ENCODE peak calls at places on chromosomes 6 and 20, in ten cellular contexts. One of them, this sample, is unnamed. For H3K27me3, the result is how much of the 10 kb centered on the place peaks cover.

GRCh38 chr6:34730006-34730405 is 27.3 kb upstream of the SNRPC start:
- DNase-seq in hepatocyte: no peak
- DNase-seq in AG04450: no peak
- DNase-seq in cardiac muscle cell: no peak
- DNase-seq in prostate gland: no peak
- DNase-seq in body of pancreas: no peak
- DNase-seq in endodermal cell: no peak
- DNase-seq in heart left ventricle: no peak
- DNase-seq in IMR-90: no peak
- DNase-seq in endothelial cell of umbilical vein: no peak
- DNase-seq in this sample: no peak

GRCh38 chr6:101784094-101784493 is 390.6 kb downstream of the GRIK2 start:
- DNase-seq in prostate gland: no peak
- DNase-seq in hepatocyte: no peak
- DNase-seq in body of pancreas: no peak
- DNase-seq in IMR-90: no peak
- DNase-seq in endothelial cell of umbilical vein: no peak
- DNase-seq in cardiac muscle cell: no peak
- DNase-seq in endodermal cell: no peak
- DNase-seq in heart left ventricle: no peak
- DNase-seq in AG04450: no peak
- DNase-seq in this sample: no peak

GRCh38 chr20:11267131-11267761 is 593.4 kb upstream of the JAG1 start:
- DNase-seq in hepatocyte: peak
- DNase-seq in heart left ventricle: peak
- DNase-seq in IMR-90: peak
- DNase-seq in endothelial cell of umbilical vein: peak
- DNase-seq in cardiac muscle cell: peak
- DNase-seq in prostate gland: no peak
- DNase-seq in body of pancreas: peak
- DNase-seq in endodermal cell: peak
- DNase-seq in AG04450: peak
- DNase-seq in this sample: peak

GRCh38 chr20:25066386-25066785 is 8.4 kb upstream of the ACSS1 start:
- DNase-seq in cardiac muscle cell: no peak
- DNase-seq in body of pancreas: peak
- DNase-seq in prostate gland: no peak
- DNase-seq in hepatocyte: no peak
- DNase-seq in endothelial cell of umbilical vein: no peak
- DNase-seq in IMR-90: no peak
- DNase-seq in endodermal cell: no peak
- DNase-seq in AG04450: no peak
- DNase-seq in heart left ventricle: peak
- DNase-seq in this sample: peak

GRCh38 chr20:24667689-24668383 is 198.4 kb downstream of the SYNDIG1 start:
- DNase-seq in IMR-90: no peak
- DNase-seq in body of pancreas: no peak
- DNase-seq in prostate gland: no peak
- DNase-seq in cardiac muscle cell: no peak
- DNase-seq in endothelial cell of umbilical vein: no peak
- DNase-seq in endodermal cell: no peak
- DNase-seq in AG04450: no peak
- DNase-seq in heart left ventricle: no peak
- DNase-seq in hepatocyte: no peak
- DNase-seq in this sample: no peak

GRCh38 chr20:51534764-51535386 is 7.6 kb downstream of the NFATC2 start:
- DNase-seq in endodermal cell: no peak
- DNase-seq in prostate gland: no peak
- DNase-seq in cardiac muscle cell: no peak
- DNase-seq in heart left ventricle: no peak
- DNase-seq in body of pancreas: no peak
- DNase-seq in hepatocyte: no peak
- DNase-seq in AG04450: no peak
- DNase-seq in IMR-90: no peak
- DNase-seq in endothelial cell of umbilical vein: no peak
- DNase-seq in this sample: no peak

GRCh38 chr6:17167327-17167979 is 65.6 kb downstream of the STMND1 start:
- DNase-seq in body of pancreas: peak
- DNase-seq in endodermal cell: peak
- DNase-seq in prostate gland: no peak
- DNase-seq in heart left ventricle: peak
- DNase-seq in AG04450: no peak
- DNase-seq in endothelial cell of umbilical vein: peak
- DNase-seq in cardiac muscle cell: peak
- DNase-seq in hepatocyte: peak
- DNase-seq in IMR-90: peak
- DNase-seq in this sample: no peak

GRCh38 chr6:89927788-89928565 is 33.7 kb downstream of the GJA10 start:
- DNase-seq in endodermal cell: no peak
- DNase-seq in endothelial cell of umbilical vein: peak
- DNase-seq in body of pancreas: no peak
- DNase-seq in AG04450: no peak
- DNase-seq in prostate gland: no peak
- DNase-seq in cardiac muscle cell: no peak
- DNase-seq in heart left ventricle: no peak
- DNase-seq in IMR-90: peak
- DNase-seq in hepatocyte: no peak
- DNase-seq in this sample: no peak

GRCh38 chr6:89436226-89436625 is 3.3 kb downstream of the ANKRD6 start:
- DNase-seq in body of pancreas: no peak
- DNase-seq in endothelial cell of umbilical vein: peak
- DNase-seq in cardiac muscle cell: no peak
- DNase-seq in AG04450: no peak
- DNase-seq in IMR-90: no peak
- DNase-seq in hepatocyte: no peak
- DNase-seq in endodermal cell: no peak
- DNase-seq in prostate gland: peak
- DNase-seq in heart left ventricle: no peak
- DNase-seq in this sample: no peak

GRCh38 chr6:36912583-36912982 is 26.8 kb downstream of the C6orf89 start:
- DNase-seq in prostate gland: peak
- DNase-seq in endodermal cell: no peak
- DNase-seq in IMR-90: peak
- DNase-seq in heart left ventricle: no peak
- DNase-seq in hepatocyte: peak
- DNase-seq in cardiac muscle cell: no peak
- DNase-seq in endothelial cell of umbilical vein: no peak
- DNase-seq in body of pancreas: no peak
- DNase-seq in AG04450: peak
- DNase-seq in this sample: no peak

GRCh38 chr20:40986774-40987173 is 41.8 kb upstream of the TOP1 start:
- DNase-seq in prostate gland: no peak
- DNase-seq in AG04450: no peak
- DNase-seq in hepatocyte: no peak
- DNase-seq in endothelial cell of umbilical vein: no peak
- DNase-seq in endodermal cell: no peak
- DNase-seq in heart left ventricle: no peak
- DNase-seq in body of pancreas: no peak
- DNase-seq in IMR-90: no peak
- DNase-seq in cardiac muscle cell: no peak
- DNase-seq in this sample: no peak

GRCh38 chr20:48944663-48945297 is 23.3 kb downstream of the ARFGEF2 start:
- DNase-seq in heart left ventricle: no peak
- DNase-seq in IMR-90: no peak
- DNase-seq in endothelial cell of umbilical vein: no peak
- DNase-seq in AG04450: no peak
- DNase-seq in cardiac muscle cell: no peak
- DNase-seq in hepatocyte: no peak
- DNase-seq in prostate gland: no peak
- DNase-seq in body of pancreas: no peak
- DNase-seq in endodermal cell: no peak
- DNase-seq in this sample: no peak

GRCh38 chr6:52643158-52643557 is 27.8 kb upstream of the TMEM14A start:
- DNase-seq in endothelial cell of umbilical vein: no peak
- DNase-seq in IMR-90: peak
- DNase-seq in body of pancreas: no peak
- DNase-seq in AG04450: no peak
- DNase-seq in prostate gland: no peak
- DNase-seq in hepatocyte: no peak
- DNase-seq in cardiac muscle cell: peak
- DNase-seq in heart left ventricle: no peak
- DNase-seq in endodermal cell: no peak
- DNase-seq in this sample: no peak

GRCh38 chr6:157644043-157644810 is 178.8 kb upstream of the SNX9 start:
- DNase-seq in body of pancreas: no peak
- DNase-seq in heart left ventricle: no peak
- DNase-seq in endodermal cell: no peak
- DNase-seq in IMR-90: no peak
- DNase-seq in AG04450: no peak
- DNase-seq in prostate gland: no peak
- DNase-seq in endothelial cell of umbilical vein: peak
- DNase-seq in cardiac muscle cell: no peak
- DNase-seq in hepatocyte: no peak
- DNase-seq in this sample: no peak

GRCh38 chr20:12072945-12073245 is 155.2 kb downstream of the BTBD3 start:
- DNase-seq in heart left ventricle: no peak
- DNase-seq in endodermal cell: no peak
- DNase-seq in AG04450: no peak
- DNase-seq in hepatocyte: no peak
- DNase-seq in cardiac muscle cell: no peak
- DNase-seq in IMR-90: peak
- DNase-seq in prostate gland: no peak
- DNase-seq in body of pancreas: no peak
- DNase-seq in endothelial cell of umbilical vein: no peak
- DNase-seq in this sample: no peak

GRCh38 chr6:63493557-63493956 is 78.7 kb upstream of the LOC128125822 start:
- DNase-seq in endothelial cell of umbilical vein: no peak
- DNase-seq in heart left ventricle: no peak
- DNase-seq in hepatocyte: no peak
- DNase-seq in AG04450: no peak
- DNase-seq in endodermal cell: no peak
- DNase-seq in body of pancreas: no peak
- DNase-seq in IMR-90: no peak
- DNase-seq in cardiac muscle cell: no peak
- DNase-seq in prostate gland: no peak
- DNase-seq in this sample: no peak

GRCh38 chr6:117906905-117907599 is at the start of gene SLC35F1:
- DNase-seq in AG04450: no peak
- DNase-seq in cardiac muscle cell: peak
- DNase-seq in hepatocyte: peak
- DNase-seq in body of pancreas: peak
- DNase-seq in endodermal cell: peak
- DNase-seq in endothelial cell of umbilical vein: peak
- DNase-seq in IMR-90: peak
- DNase-seq in heart left ventricle: peak
- DNase-seq in prostate gland: peak
- DNase-seq in this sample: no peak

GRCh38 chr6:32977272-32977952 is 9.0 kb downstream of the BRD2 start:
- DNase-seq in heart left ventricle: no peak
- DNase-seq in body of pancreas: no peak
- DNase-seq in prostate gland: no peak
- DNase-seq in endodermal cell: no peak
- DNase-seq in AG04450: no peak
- DNase-seq in IMR-90: no peak
- DNase-seq in endothelial cell of umbilical vein: no peak
- DNase-seq in cardiac muscle cell: no peak
- DNase-seq in hepatocyte: no peak
- DNase-seq in this sample: no peak
- H3K4me3 ChIP-seq in heart left ventricle: no peak
- H3K4me3 ChIP-seq in body of pancreas: no peak
- H3K4me3 ChIP-seq in prostate gland: no peak
- H3K4me3 ChIP-seq in endodermal cell: peak
- H3K4me3 ChIP-seq in AG04450: peak
- H3K4me3 ChIP-seq in IMR-90: no peak
- H3K4me3 ChIP-seq in endothelial cell of umbilical vein: no peak
- H3K4me3 ChIP-seq in cardiac muscle cell: no peak
- H3K4me3 ChIP-seq in hepatocyte: no peak
- H3K4me3 ChIP-seq in this sample: no peak

GRCh38 chr20:59735917-59736316 is 131.6 kb downstream of the PHACTR3 start:
- DNase-seq in endothelial cell of umbilical vein: no peak
- DNase-seq in endodermal cell: peak
- DNase-seq in IMR-90: no peak
- DNase-seq in prostate gland: no peak
- DNase-seq in body of pancreas: peak
- DNase-seq in heart left ventricle: no peak
- DNase-seq in cardiac muscle cell: no peak
- DNase-seq in AG04450: no peak
- DNase-seq in hepatocyte: no peak
- DNase-seq in this sample: peak
- H3K27me3 ChIP-seq in endothelial cell of umbilical vein: under half
- H3K27me3 ChIP-seq in endodermal cell: under half
- H3K27me3 ChIP-seq in IMR-90: under half
- H3K27me3 ChIP-seq in prostate gland: under half
- H3K27me3 ChIP-seq in body of pancreas: under half
- H3K27me3 ChIP-seq in heart left ventricle: under half
- H3K27me3 ChIP-seq in cardiac muscle cell: under half
- H3K27me3 ChIP-seq in AG04450: under half
- H3K27me3 ChIP-seq in hepatocyte: under half
- H3K27me3 ChIP-seq in this sample: under half

DNA sequence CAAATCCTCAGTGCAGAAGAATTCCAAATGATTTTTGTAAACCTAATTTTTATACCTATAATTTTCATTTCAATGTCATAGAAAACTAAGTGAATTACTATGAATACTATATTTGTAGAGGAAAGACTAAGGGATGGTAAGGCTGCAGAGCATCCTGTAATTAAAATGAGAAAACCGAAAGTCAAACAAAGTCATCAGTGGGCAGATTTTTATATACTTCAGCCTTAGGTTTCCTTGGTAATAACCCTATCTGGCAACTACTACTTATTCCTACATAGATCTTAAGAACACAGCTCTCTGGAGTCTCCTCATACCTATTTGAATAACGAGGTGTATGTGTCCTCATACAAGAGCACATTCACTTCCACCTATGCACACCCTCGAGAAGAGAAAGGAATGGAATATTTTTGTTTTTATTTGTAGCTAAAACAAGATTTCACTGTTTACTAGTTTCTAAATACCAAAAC is 117.9 kb upstream of the SGK1 start:
- DNase-seq in cardiac muscle cell: no peak
- DNase-seq in body of pancreas: no peak
- DNase-seq in hepatocyte: no peak
- DNase-seq in prostate gland: no peak
- DNase-seq in endothelial cell of umbilical vein: no peak
- DNase-seq in IMR-90: no peak
- DNase-seq in endodermal cell: no peak
- DNase-seq in AG04450: no peak
- DNase-seq in heart left ventricle: no peak
- DNase-seq in this sample: no peak
- H3K4me3 ChIP-seq in cardiac muscle cell: no peak
- H3K4me3 ChIP-seq in body of pancreas: no peak
- H3K4me3 ChIP-seq in hepatocyte: no peak
- H3K4me3 ChIP-seq in prostate gland: no peak
- H3K4me3 ChIP-seq in endothelial cell of umbilical vein: no peak
- H3K4me3 ChIP-seq in IMR-90: no peak
- H3K4me3 ChIP-seq in endodermal cell: no peak
- H3K4me3 ChIP-seq in AG04450: peak
- H3K4me3 ChIP-seq in heart left ventricle: no peak
- H3K4me3 ChIP-seq in this sample: no peak

DNA sequence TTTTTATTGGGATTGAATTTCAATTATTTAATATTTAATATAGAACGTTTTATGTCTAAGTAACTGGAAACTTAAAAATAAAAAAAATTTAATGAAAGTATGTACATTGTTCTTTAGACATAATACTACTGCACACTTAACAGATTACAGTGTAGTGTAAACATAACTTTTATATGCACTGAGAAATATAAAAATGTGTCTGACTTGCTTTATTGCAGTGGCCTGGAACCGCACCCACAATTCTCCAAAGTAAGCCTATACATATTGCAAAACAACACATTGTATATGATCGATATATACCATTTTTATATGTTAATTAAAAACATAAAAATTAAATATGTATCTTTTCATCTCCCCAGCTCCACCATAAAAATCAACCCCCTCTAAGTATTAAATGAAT is 42.8 kb downstream of the GFOD1 start:
- DNase-seq in hepatocyte: no peak
- DNase-seq in endothelial cell of umbilical vein: no peak
- DNase-seq in body of pancreas: no peak
- DNase-seq in prostate gland: no peak
- DNase-seq in IMR-90: no peak
- DNase-seq in endodermal cell: no peak
- DNase-seq in AG04450: no peak
- DNase-seq in heart left ventricle: no peak
- DNase-seq in cardiac muscle cell: no peak
- DNase-seq in this sample: no peak
- H3K27me3 ChIP-seq in hepatocyte: under half
- H3K27me3 ChIP-seq in endothelial cell of umbilical vein: under half
- H3K27me3 ChIP-seq in body of pancreas: under half
- H3K27me3 ChIP-seq in prostate gland: under half
- H3K27me3 ChIP-seq in IMR-90: under half
- H3K27me3 ChIP-seq in endodermal cell: under half
- H3K27me3 ChIP-seq in AG04450: under half
- H3K27me3 ChIP-seq in heart left ventricle: under half
- H3K27me3 ChIP-seq in cardiac muscle cell: under half
- H3K27me3 ChIP-seq in this sample: under half